ENCODE peak calls at places on chromosomes 13 and 19, in seven cellular contexts. M is retina; J is CD8-positive, alpha-beta memory T cell; A is amygdala; S is CD4-positive, alpha-beta T cell; Y is Calu3; Z is stimulated activated naive CD4-positive, alpha-beta T cell. T is an unnamed sample.

GRCh38 chr13:79936368-79937136 is 404.4 kb downstream of the SPRY2 start:
- DNase-seq in Y (peak; percentile 23), J (no peak), A (peak; percentile 71), S (no peak), Z (no peak), M (no peak), T (no peak)

GRCh38 chr13:33016414-33017409 is at the start of gene KL:
- DNase-seq in S (no peak), Z (no peak), A (no peak), Y (peak; percentile 26), M (peak; percentile 83), J (peak; percentile 44), T (no peak)

GRCh38 chr13:98784666-98785065 is 32.2 kb upstream of the SLC15A1 start:
- DNase-seq in Y (no peak), A (no peak), J (no peak), M (no peak), Z (no peak), S (no peak), T (no peak)

GRCh38 chr19:15828121-15828620 is 12.7 kb upstream of the OR10H1 start:
- DNase-seq in S (no peak), M (no peak), Y (peak; percentile 58), A (no peak), Z (no peak), J (no peak), T (no peak)

GRCh38 chr13:72805663-72806341 is 23.9 kb downstream of the PIBF1 start:
- DNase-seq in J (no peak), Y (no peak), A (no peak), Z (no peak), M (no peak), S (no peak), T (no peak)

GRCh38 chr13:113933901-113934300 is 40.0 kb downstream of the C13orf46 start:
- DNase-seq in M (no peak), Z (no peak), S (no peak), A (no peak), Y (no peak), J (no peak), T (no peak)

GRCh38 chr19:28402701-28403290 is 810.2 kb downstream of the UQCRFS1 start:
- DNase-seq in M (no peak), Z (no peak), J (no peak), S (no peak), A (no peak), Y (no peak), T (no peak)

GRCh38 chr19:4499318-4499717 is 19.0 kb downstream of the PLIN4 start:
- DNase-seq in M (no peak), J (no peak), A (no peak), S (no peak), Z (no peak), Y (no peak), T (no peak)

GRCh38 chr19:41941410-41942202 is 13.4 kb upstream of the ERFL start:
- DNase-seq in S (no peak), J (no peak), M (no peak), Z (no peak), Y (no peak), A (no peak), T (no peak)

GRCh38 chr19:37551123-37551993 is 43.2 kb downstream of the ZNF571 start:
- DNase-seq in S (peak; percentile 10), M (peak; percentile 93), J (peak; percentile 75), A (no peak), Z (no peak), Y (no peak), T (peak; percentile 54)

GRCh38 chr13:76852991-76853390 is 33.2 kb downstream of the KCTD12 start:
- DNase-seq in S (no peak), Y (peak; percentile 2), J (no peak), A (no peak), Z (no peak), M (no peak), T (no peak)

GRCh38 chr19:622666-623065 is 10.7 kb downstream of the POLRMT start:
- DNase-seq in A (no peak), M (no peak), S (no peak), Z (no peak), J (no peak), Y (no peak), T (no peak)

GRCh38 chr19:39599116-39599515 is 3.2 kb upstream of the LGALS13 start:
- DNase-seq in S (no peak), Y (peak; percentile 36), Z (no peak), M (no peak), J (no peak), A (no peak), T (peak; percentile 12)

GRCh38 chr19:21483589-21484170 is 21.7 kb upstream of the ZNF429 start:
- DNase-seq in M (peak; percentile 24), A (no peak), Y (no peak), J (peak; percentile 64), S (peak; percentile 32), Z (peak; percentile 49), T (peak; percentile 59)

GRCh38 chr13:42735011-42735410 is 46.4 kb upstream of the FAM216B start:
- DNase-seq in A (no peak), J (no peak), M (no peak), Z (no peak), S (no peak), Y (no peak), T (no peak)

GRCh38 chr13:62512194-62513141 is 1096.8 kb upstream of the PCDH20 start:
- DNase-seq in A (peak; percentile 1), Y (peak; percentile 13), S (no peak), J (no peak), M (peak; percentile 27), Z (no peak), T (no peak)

T was measured in CD4-positive, CD25-positive, alpha-beta regulatory T cell.